ENCODE peak calls at places on chromosomes 13 and 19, in nine cellular contexts. One of them, this sample, is unnamed.

GRCh38 chr13:113013303-113013702 is 44.3 kb downstream of the MCF2L start:
- DNase-seq in naive thymus-derived CD8-positive, alpha-beta T cell: no peak
- DNase-seq in T-cell: no peak
- DNase-seq in mucosa of descending colon: no peak
- DNase-seq in aorta: no peak
- DNase-seq in pons: no peak
- DNase-seq in tibial artery: no peak
- DNase-seq in activated CD4-positive, alpha-beta T cell treated with anti-CD3 and anti-CD28 coated beads for 1 hour: no peak
- DNase-seq in fibroblast of pulmonary artery: no peak
- DNase-seq in this sample: no peak

GRCh38 chr19:38744298-38744681 is at the start of gene CAPN12:
- DNase-seq in naive thymus-derived CD8-positive, alpha-beta T cell: no peak
- DNase-seq in T-cell: no peak
- DNase-seq in mucosa of descending colon: no peak
- DNase-seq in aorta: no peak
- DNase-seq in pons: no peak
- DNase-seq in tibial artery: no peak
- DNase-seq in activated CD4-positive, alpha-beta T cell treated with anti-CD3 and anti-CD28 coated beads for 1 hour: no peak
- DNase-seq in fibroblast of pulmonary artery: no peak
- DNase-seq in this sample: no peak

GRCh38 chr19:43430142-43430710 is 15.5 kb downstream of the TEX101 start:
- DNase-seq in naive thymus-derived CD8-positive, alpha-beta T cell: no peak
- DNase-seq in T-cell: peak
- DNase-seq in mucosa of descending colon: no peak
- DNase-seq in aorta: no peak
- DNase-seq in pons: no peak
- DNase-seq in tibial artery: no peak
- DNase-seq in activated CD4-positive, alpha-beta T cell treated with anti-CD3 and anti-CD28 coated beads for 1 hour: no peak
- DNase-seq in fibroblast of pulmonary artery: no peak
- DNase-seq in this sample: no peak

GRCh38 chr13:110874508-110874960 is 40.3 kb downstream of the ANKRD10 start:
- DNase-seq in naive thymus-derived CD8-positive, alpha-beta T cell: no peak
- DNase-seq in T-cell: peak
- DNase-seq in mucosa of descending colon: peak
- DNase-seq in aorta: peak
- DNase-seq in pons: peak
- DNase-seq in tibial artery: peak
- DNase-seq in activated CD4-positive, alpha-beta T cell treated with anti-CD3 and anti-CD28 coated beads for 1 hour: no peak
- DNase-seq in fibroblast of pulmonary artery: peak
- DNase-seq in this sample: peak

GRCh38 chr13:27432612-27433210 is 8.3 kb downstream of the GTF3A start:
- DNase-seq in naive thymus-derived CD8-positive, alpha-beta T cell: no peak
- DNase-seq in T-cell: no peak
- DNase-seq in mucosa of descending colon: no peak
- DNase-seq in aorta: no peak
- DNase-seq in pons: no peak
- DNase-seq in tibial artery: no peak
- DNase-seq in activated CD4-positive, alpha-beta T cell treated with anti-CD3 and anti-CD28 coated beads for 1 hour: no peak
- DNase-seq in fibroblast of pulmonary artery: no peak
- DNase-seq in this sample: no peak

GRCh38 chr19:41264581-41265375 is 606 bp downstream of the HNRNPUL1 start:
- DNase-seq in naive thymus-derived CD8-positive, alpha-beta T cell: peak
- DNase-seq in T-cell: peak
- DNase-seq in mucosa of descending colon: peak
- DNase-seq in aorta: peak
- DNase-seq in pons: no peak
- DNase-seq in tibial artery: peak
- DNase-seq in activated CD4-positive, alpha-beta T cell treated with anti-CD3 and anti-CD28 coated beads for 1 hour: peak
- DNase-seq in fibroblast of pulmonary artery: peak
- DNase-seq in this sample: peak

GRCh38 chr19:51422053-51422448 is 4.6 kb upstream of the SIGLEC10 start:
- DNase-seq in naive thymus-derived CD8-positive, alpha-beta T cell: peak
- DNase-seq in T-cell: peak
- DNase-seq in mucosa of descending colon: peak
- DNase-seq in aorta: peak
- DNase-seq in pons: peak
- DNase-seq in tibial artery: peak
- DNase-seq in activated CD4-positive, alpha-beta T cell treated with anti-CD3 and anti-CD28 coated beads for 1 hour: peak
- DNase-seq in fibroblast of pulmonary artery: peak
- DNase-seq in this sample: peak

GRCh38 chr19:16920816-16921529 is 32.2 kb downstream of the F2RL3 start:
- DNase-seq in naive thymus-derived CD8-positive, alpha-beta T cell: no peak
- DNase-seq in T-cell: no peak
- DNase-seq in mucosa of descending colon: no peak
- DNase-seq in aorta: no peak
- DNase-seq in pons: no peak
- DNase-seq in tibial artery: no peak
- DNase-seq in activated CD4-positive, alpha-beta T cell treated with anti-CD3 and anti-CD28 coated beads for 1 hour: no peak
- DNase-seq in fibroblast of pulmonary artery: peak
- DNase-seq in this sample: no peak

GRCh38 chr13:70098669-70099068 is 9.0 kb upstream of the ATXN8OS start:
- DNase-seq in naive thymus-derived CD8-positive, alpha-beta T cell: no peak
- DNase-seq in T-cell: no peak
- DNase-seq in mucosa of descending colon: no peak
- DNase-seq in aorta: no peak
- DNase-seq in pons: no peak
- DNase-seq in tibial artery: no peak
- DNase-seq in activated CD4-positive, alpha-beta T cell treated with anti-CD3 and anti-CD28 coated beads for 1 hour: no peak
- DNase-seq in fibroblast of pulmonary artery: peak
- DNase-seq in this sample: no peak

GRCh38 chr13:40779049-40779448 is 8.1 kb upstream of the MRPS31 start:
- DNase-seq in naive thymus-derived CD8-positive, alpha-beta T cell: no peak
- DNase-seq in T-cell: no peak
- DNase-seq in mucosa of descending colon: no peak
- DNase-seq in aorta: no peak
- DNase-seq in pons: no peak
- DNase-seq in tibial artery: no peak
- DNase-seq in activated CD4-positive, alpha-beta T cell treated with anti-CD3 and anti-CD28 coated beads for 1 hour: no peak
- DNase-seq in fibroblast of pulmonary artery: no peak
- DNase-seq in this sample: no peak

GRCh38 chr13:93227280-93227905 is 786 bp downstream of the GPC6 start:
- DNase-seq in naive thymus-derived CD8-positive, alpha-beta T cell: no peak
- DNase-seq in T-cell: no peak
- DNase-seq in mucosa of descending colon: no peak
- DNase-seq in aorta: peak
- DNase-seq in pons: no peak
- DNase-seq in tibial artery: no peak
- DNase-seq in activated CD4-positive, alpha-beta T cell treated with anti-CD3 and anti-CD28 coated beads for 1 hour: no peak
- DNase-seq in fibroblast of pulmonary artery: peak
- DNase-seq in this sample: peak

GRCh38 chr19:8334458-8335342 is 8.4 kb downstream of the KANK3 start:
- DNase-seq in naive thymus-derived CD8-positive, alpha-beta T cell: no peak
- DNase-seq in T-cell: no peak
- DNase-seq in mucosa of descending colon: peak
- DNase-seq in aorta: peak
- DNase-seq in pons: no peak
- DNase-seq in tibial artery: no peak
- DNase-seq in activated CD4-positive, alpha-beta T cell treated with anti-CD3 and anti-CD28 coated beads for 1 hour: no peak
- DNase-seq in fibroblast of pulmonary artery: peak
- DNase-seq in this sample: peak

GRCh38 chr13:75395901-75396300 is 86.1 kb downstream of the TBC1D4 start:
- DNase-seq in naive thymus-derived CD8-positive, alpha-beta T cell: no peak
- DNase-seq in T-cell: no peak
- DNase-seq in mucosa of descending colon: no peak
- DNase-seq in aorta: no peak
- DNase-seq in pons: no peak
- DNase-seq in tibial artery: no peak
- DNase-seq in activated CD4-positive, alpha-beta T cell treated with anti-CD3 and anti-CD28 coated beads for 1 hour: no peak
- DNase-seq in fibroblast of pulmonary artery: no peak
- DNase-seq in this sample: no peak

GRCh38 chr13:101109005-101109404 is 307.3 kb downstream of the NALCN start:
- DNase-seq in naive thymus-derived CD8-positive, alpha-beta T cell: no peak
- DNase-seq in T-cell: no peak
- DNase-seq in mucosa of descending colon: no peak
- DNase-seq in aorta: no peak
- DNase-seq in pons: no peak
- DNase-seq in tibial artery: no peak
- DNase-seq in activated CD4-positive, alpha-beta T cell treated with anti-CD3 and anti-CD28 coated beads for 1 hour: no peak
- DNase-seq in fibroblast of pulmonary artery: no peak
- DNase-seq in this sample: no peak

This sample was measured in NCI-H748 treated with DMSO at 0.1 percent for 48 hours.